ENCODE peak calls at places on chromosomes 4 and X, in seven cellular contexts. V is heart right ventricle; R is pancreas; I is brain microvascular endothelial cell; M is CD8-positive, alpha-beta memory T cell; Q is tibial nerve; B is lung. K is an unnamed sample.

GRCh38 chrX:105969487-105969886 is 69.0 kb downstream of the SERPINA7 start:
- DNase-seq in V (no peak), R (no peak), I (no peak), M (no peak), Q (no peak), B (no peak), K (no peak)

GRCh38 chr4:7987148-7987989 is 47.7 kb upstream of the AFAP1 start:
- DNase-seq in V (peak; percentile 63), R (peak; percentile 83), I (peak; percentile 74), M (peak; percentile 55), Q (peak; percentile 84), B (peak; percentile 75), K (peak; percentile 81)

GRCh38 chr4:67779631-67780030 is 25.4 kb upstream of the GNRHR start:
- DNase-seq in V (no peak), R (no peak), I (no peak), M (no peak), Q (no peak), B (no peak), K (no peak)

GRCh38 chrX:120457766-120458180 is 11.3 kb downstream of the LAMP2 start:
- DNase-seq in V (no peak), R (no peak), I (peak; percentile 43), M (no peak), Q (no peak), B (no peak), K (no peak)

GRCh38 chr4:114229721-114230120 is 250.3 kb upstream of the ARSJ start:
- DNase-seq in V (no peak), R (no peak), I (no peak), M (no peak), Q (no peak), B (no peak), K (no peak)

GRCh38 chr4:167100120-167100519 is 134.2 kb downstream of the SPOCK3 start:
- DNase-seq in V (no peak), R (no peak), I (peak; percentile 3), M (no peak), Q (no peak), B (no peak), K (no peak)

GRCh38 chrX:17597836-17598434 is 139.4 kb upstream of the SCML1 start:
- DNase-seq in V (peak; percentile 77), R (peak; percentile 74), I (peak; percentile 37), M (no peak), Q (peak; percentile 77), B (peak; percentile 76), K (peak; percentile 86)

GRCh38 chrX:27444093-27444908 is 18.8 kb downstream of the PPP4R3C start:
- DNase-seq in V (no peak), R (no peak), I (no peak), M (no peak), Q (no peak), B (no peak), K (no peak)

GRCh38 chrX:119790977-119791436 is 423 bp downstream of the RPL39 start:
- DNase-seq in V (peak; percentile 12), R (peak; percentile 58), I (peak; percentile 16), M (no peak), Q (peak; percentile 13), B (peak; percentile 37), K (no peak)

GRCh38 chrX:38066934-38067333 is 60.6 kb downstream of the SYTL5 start:
- DNase-seq in V (no peak), R (no peak), I (no peak), M (no peak), Q (no peak), B (no peak), K (no peak)

GRCh38 chrX:6917666-6918065 is 229.8 kb upstream of the STS start:
- DNase-seq in V (no peak), R (no peak), I (no peak), M (no peak), Q (no peak), B (no peak), K (no peak)
- H3K4me3 ChIP-seq in V (no peak overlapping the region), R (no peak overlapping the region), I (no peak overlapping the region), M (no peak overlapping the region), Q (no peak overlapping the region), B (no peak overlapping the region), K (no peak overlapping the region)

GRCh38 chr4:108172780-108173598 is 4.3 kb upstream of the LEF1 start:
- DNase-seq in V (peak; percentile 28), R (peak; percentile 81), I (no peak), M (peak; percentile 63), Q (peak; percentile 20), B (no peak), K (peak; percentile 54)
- H3K27ac ChIP-seq in V (no peak overlapping the region), R (no peak overlapping the region), I (no peak overlapping the region), M (peak overlapping the region; percentile 33), Q (peak overlapping the region; percentile 70), B (peak overlapping the region; percentile 50), K (peak overlapping the region; percentile 36)

DNA sequence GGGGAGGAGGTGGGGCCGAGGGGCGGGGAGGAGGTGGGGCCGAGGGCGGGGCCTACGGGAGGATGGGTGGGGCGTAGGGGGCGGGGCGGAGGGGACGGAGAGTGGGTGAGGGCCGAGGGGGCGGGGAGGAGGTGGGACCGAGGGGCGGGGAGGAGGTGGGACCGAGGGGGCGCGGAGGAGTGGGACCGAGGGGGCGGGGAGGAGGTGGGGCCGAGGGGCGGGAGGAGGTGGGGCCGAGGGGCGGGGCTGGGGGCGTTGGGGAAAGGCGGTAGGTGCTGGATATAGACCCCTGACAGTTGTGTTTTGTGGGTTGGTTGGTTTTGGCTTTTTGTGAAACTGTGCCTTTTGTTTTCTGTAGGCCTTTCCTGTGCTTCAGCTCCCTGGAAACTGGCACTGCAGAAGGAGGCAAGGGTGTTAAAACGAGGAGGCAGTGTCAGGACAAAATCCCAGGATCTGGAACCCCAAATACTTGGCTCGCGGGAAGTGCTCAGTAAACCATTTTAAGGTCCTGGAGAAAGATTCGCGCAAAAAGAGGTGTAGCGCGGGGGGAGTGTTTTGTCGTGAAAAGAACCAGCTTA is 580 bp upstream of the MMGT1 start:
- DNase-seq in V (peak; percentile 80), R (peak; percentile 82), I (no peak), M (peak; percentile 45), Q (peak; percentile 63), B (peak; percentile 66), K (peak; percentile 75)
- H3K4me3 ChIP-seq in V (peak overlapping the region; percentile 46), R (no peak overlapping the region), I (peak overlapping the region; percentile 23), M (peak overlapping the region; percentile 18), Q (peak overlapping the region; percentile 29), B (no peak overlapping the region), K (peak overlapping the region; percentile 36)

GRCh38 chr4:89800527-89801103 is 36.3 kb downstream of the SNCA start:
- DNase-seq in V (no peak), R (no peak), I (peak; percentile 24), M (no peak), Q (no peak), B (no peak), K (no peak)
- H3K27ac ChIP-seq in V (no peak overlapping the region), R (no peak overlapping the region), I (peak overlapping the region; percentile 65), M (no peak overlapping the region), Q (no peak overlapping the region), B (no peak overlapping the region), K (no peak overlapping the region)

GRCh38 chrX:12946838-12947544 is 27.9 kb upstream of the TMSB4X start:
- DNase-seq in V (no peak), R (peak; percentile 62), I (peak; percentile 85), M (peak; percentile 73), Q (peak; percentile 67), B (peak; percentile 83), K (peak; percentile 86)
- H3K4me3 ChIP-seq in V (no peak overlapping the region), R (no peak overlapping the region), I (no peak overlapping the region), M (peak overlapping the region; percentile 44), Q (no peak overlapping the region), B (no peak overlapping the region), K (no peak overlapping the region)

K was measured in stomach.